ENCODE peak calls at places on chromosomes 16 and 17, in seven cellular contexts. One of them, this sample, is unnamed.

GRCh38 chr17:81931189-81931556 is 3.6 kb upstream of the MAFG start:
- DNase-seq in ecto neural progenitor cell: no peak
- DNase-seq in T follicular helper cell: no peak
- DNase-seq in RKO: no peak
- DNase-seq in activated CD4-positive, alpha-beta T cell treated with anti-CD3 and anti-CD28 coated beads for 48 hours: no peak
- DNase-seq in head of caudate nucleus: no peak
- DNase-seq in pons: no peak
- DNase-seq in this sample: no peak

GRCh38 chr17:43772877-43773648 is 5.7 kb downstream of the DUSP3 start:
- DNase-seq in ecto neural progenitor cell: no peak
- DNase-seq in T follicular helper cell: no peak
- DNase-seq in RKO: no peak
- DNase-seq in activated CD4-positive, alpha-beta T cell treated with anti-CD3 and anti-CD28 coated beads for 48 hours: no peak
- DNase-seq in head of caudate nucleus: no peak
- DNase-seq in pons: peak; percentile 78
- DNase-seq in this sample: no peak

GRCh38 chr17:61571624-61572023 is 19.4 kb downstream of the NACA2 start:
- DNase-seq in ecto neural progenitor cell: no peak
- DNase-seq in T follicular helper cell: no peak
- DNase-seq in RKO: no peak
- DNase-seq in activated CD4-positive, alpha-beta T cell treated with anti-CD3 and anti-CD28 coated beads for 48 hours: no peak
- DNase-seq in head of caudate nucleus: no peak
- DNase-seq in pons: no peak
- DNase-seq in this sample: no peak

GRCh38 chr17:51362818-51363598 is 102.7 kb downstream of the UTP18 start:
- DNase-seq in ecto neural progenitor cell: no peak
- DNase-seq in T follicular helper cell: no peak
- DNase-seq in RKO: no peak
- DNase-seq in activated CD4-positive, alpha-beta T cell treated with anti-CD3 and anti-CD28 coated beads for 48 hours: no peak
- DNase-seq in head of caudate nucleus: peak; percentile 63
- DNase-seq in pons: peak; percentile 73
- DNase-seq in this sample: no peak

GRCh38 chr16:77271532-77272426 is 72.6 kb downstream of the SYCE1L start:
- DNase-seq in ecto neural progenitor cell: no peak
- DNase-seq in T follicular helper cell: no peak
- DNase-seq in RKO: no peak
- DNase-seq in activated CD4-positive, alpha-beta T cell treated with anti-CD3 and anti-CD28 coated beads for 48 hours: no peak
- DNase-seq in head of caudate nucleus: no peak
- DNase-seq in pons: peak; percentile 31
- DNase-seq in this sample: peak; percentile 86

GRCh38 chr16:66508914-66509496 is 40.9 kb downstream of the TK2 start:
- DNase-seq in ecto neural progenitor cell: no peak
- DNase-seq in T follicular helper cell: no peak
- DNase-seq in RKO: no peak
- DNase-seq in activated CD4-positive, alpha-beta T cell treated with anti-CD3 and anti-CD28 coated beads for 48 hours: no peak
- DNase-seq in head of caudate nucleus: no peak
- DNase-seq in pons: no peak
- DNase-seq in this sample: no peak

GRCh38 chr17:81939881-81940385 is 2.8 kb upstream of the PYCR1 start:
- DNase-seq in ecto neural progenitor cell: no peak
- DNase-seq in T follicular helper cell: no peak
- DNase-seq in RKO: no peak
- DNase-seq in activated CD4-positive, alpha-beta T cell treated with anti-CD3 and anti-CD28 coated beads for 48 hours: no peak
- DNase-seq in head of caudate nucleus: no peak
- DNase-seq in pons: peak; percentile 46
- DNase-seq in this sample: peak; percentile 64

GRCh38 chr17:2137342-2138098 is 82.6 kb downstream of the HIC1 start:
- DNase-seq in ecto neural progenitor cell: peak; percentile 72
- DNase-seq in T follicular helper cell: no peak
- DNase-seq in RKO: no peak
- DNase-seq in activated CD4-positive, alpha-beta T cell treated with anti-CD3 and anti-CD28 coated beads for 48 hours: no peak
- DNase-seq in head of caudate nucleus: no peak
- DNase-seq in pons: no peak
- DNase-seq in this sample: no peak

GRCh38 chr17:79023886-79024771 is at the start of gene C1QTNF1:
- DNase-seq in ecto neural progenitor cell: peak; percentile 86
- DNase-seq in T follicular helper cell: no peak
- DNase-seq in RKO: peak; percentile 45
- DNase-seq in activated CD4-positive, alpha-beta T cell treated with anti-CD3 and anti-CD28 coated beads for 48 hours: peak; percentile 50
- DNase-seq in head of caudate nucleus: no peak
- DNase-seq in pons: no peak
- DNase-seq in this sample: no peak

GRCh38 chr16:15643453-15644305 is 725 bp upstream of the MARF1 start:
- DNase-seq in ecto neural progenitor cell: no peak
- DNase-seq in T follicular helper cell: no peak
- DNase-seq in RKO: peak; percentile 83
- DNase-seq in activated CD4-positive, alpha-beta T cell treated with anti-CD3 and anti-CD28 coated beads for 48 hours: peak; percentile 28
- DNase-seq in head of caudate nucleus: peak; percentile 26
- DNase-seq in pons: peak; percentile 74
- DNase-seq in this sample: peak; percentile 78

GRCh38 chr17:81552244-81553017 is at the start of gene FAAP100:
- DNase-seq in ecto neural progenitor cell: peak; percentile 93
- DNase-seq in T follicular helper cell: peak; percentile 70
- DNase-seq in RKO: peak; percentile 85
- DNase-seq in activated CD4-positive, alpha-beta T cell treated with anti-CD3 and anti-CD28 coated beads for 48 hours: peak; percentile 87
- DNase-seq in head of caudate nucleus: peak; percentile 78
- DNase-seq in pons: peak; percentile 49
- DNase-seq in this sample: peak; percentile 75

GRCh38 chr17:47742319-47743181 is 9.5 kb downstream of the TBX21 start:
- DNase-seq in ecto neural progenitor cell: peak; percentile 88
- DNase-seq in T follicular helper cell: peak; percentile 28
- DNase-seq in RKO: no peak
- DNase-seq in activated CD4-positive, alpha-beta T cell treated with anti-CD3 and anti-CD28 coated beads for 48 hours: peak; percentile 56
- DNase-seq in head of caudate nucleus: no peak
- DNase-seq in pons: no peak
- DNase-seq in this sample: no peak

GRCh38 chr16:81633147-81633619 is 145.9 kb upstream of the PLCG2 start:
- DNase-seq in ecto neural progenitor cell: no peak
- DNase-seq in T follicular helper cell: peak; percentile 12
- DNase-seq in RKO: no peak
- DNase-seq in activated CD4-positive, alpha-beta T cell treated with anti-CD3 and anti-CD28 coated beads for 48 hours: no peak
- DNase-seq in head of caudate nucleus: no peak
- DNase-seq in pons: no peak
- DNase-seq in this sample: no peak

GRCh38 chr16:8665529-8665928 is 8.9 kb upstream of the ABAT start:
- DNase-seq in ecto neural progenitor cell: no peak
- DNase-seq in T follicular helper cell: no peak
- DNase-seq in RKO: no peak
- DNase-seq in activated CD4-positive, alpha-beta T cell treated with anti-CD3 and anti-CD28 coated beads for 48 hours: no peak
- DNase-seq in head of caudate nucleus: no peak
- DNase-seq in pons: no peak
- DNase-seq in this sample: no peak

GRCh38 chr16:12268602-12269001 is 292.1 kb downstream of the SNX29 start:
- DNase-seq in ecto neural progenitor cell: no peak
- DNase-seq in T follicular helper cell: no peak
- DNase-seq in RKO: no peak
- DNase-seq in activated CD4-positive, alpha-beta T cell treated with anti-CD3 and anti-CD28 coated beads for 48 hours: no peak
- DNase-seq in head of caudate nucleus: no peak
- DNase-seq in pons: no peak
- DNase-seq in this sample: no peak

GRCh38 chr17:47702391-47702995 is 8.5 kb downstream of the TBKBP1 start:
- DNase-seq in ecto neural progenitor cell: no peak
- DNase-seq in T follicular helper cell: no peak
- DNase-seq in RKO: no peak
- DNase-seq in activated CD4-positive, alpha-beta T cell treated with anti-CD3 and anti-CD28 coated beads for 48 hours: no peak
- DNase-seq in head of caudate nucleus: no peak
- DNase-seq in pons: no peak
- DNase-seq in this sample: no peak

GRCh38 chr17:53101706-53102105 is 721.0 kb upstream of the KIF2B start:
- DNase-seq in ecto neural progenitor cell: no peak
- DNase-seq in T follicular helper cell: no peak
- DNase-seq in RKO: no peak
- DNase-seq in activated CD4-positive, alpha-beta T cell treated with anti-CD3 and anti-CD28 coated beads for 48 hours: no peak
- DNase-seq in head of caudate nucleus: no peak
- DNase-seq in pons: no peak
- DNase-seq in this sample: no peak

GRCh38 chr17:261640-262039 is 80.2 kb upstream of the DOC2B start:
- DNase-seq in ecto neural progenitor cell: no peak
- DNase-seq in T follicular helper cell: no peak
- DNase-seq in RKO: no peak
- DNase-seq in activated CD4-positive, alpha-beta T cell treated with anti-CD3 and anti-CD28 coated beads for 48 hours: no peak
- DNase-seq in head of caudate nucleus: no peak
- DNase-seq in pons: no peak
- DNase-seq in this sample: no peak

GRCh38 chr16:9257843-9258242 is 166.4 kb downstream of the HAPSTR1 start:
- DNase-seq in ecto neural progenitor cell: no peak
- DNase-seq in T follicular helper cell: no peak
- DNase-seq in RKO: no peak
- DNase-seq in activated CD4-positive, alpha-beta T cell treated with anti-CD3 and anti-CD28 coated beads for 48 hours: no peak
- DNase-seq in head of caudate nucleus: no peak
- DNase-seq in pons: no peak
- DNase-seq in this sample: no peak

GRCh38 chr17:55527520-55528118 is 16.4 kb upstream of the SMIM36 start:
- DNase-seq in ecto neural progenitor cell: peak; percentile 57
- DNase-seq in T follicular helper cell: no peak
- DNase-seq in RKO: peak; percentile 38
- DNase-seq in activated CD4-positive, alpha-beta T cell treated with anti-CD3 and anti-CD28 coated beads for 48 hours: no peak
- DNase-seq in head of caudate nucleus: peak; percentile 41
- DNase-seq in pons: peak; percentile 61
- DNase-seq in this sample: peak; percentile 23

GRCh38 chr17:44602390-44602789 is 45.1 kb downstream of the FZD2 start:
- DNase-seq in ecto neural progenitor cell: no peak
- DNase-seq in T follicular helper cell: no peak
- DNase-seq in RKO: no peak
- DNase-seq in activated CD4-positive, alpha-beta T cell treated with anti-CD3 and anti-CD28 coated beads for 48 hours: no peak
- DNase-seq in head of caudate nucleus: no peak
- DNase-seq in pons: no peak
- DNase-seq in this sample: no peak

GRCh38 chr17:67484261-67484660 is 107.2 kb downstream of the PITPNC1 start:
- DNase-seq in ecto neural progenitor cell: no peak
- DNase-seq in T follicular helper cell: no peak
- DNase-seq in RKO: no peak
- DNase-seq in activated CD4-positive, alpha-beta T cell treated with anti-CD3 and anti-CD28 coated beads for 48 hours: no peak
- DNase-seq in head of caudate nucleus: no peak
- DNase-seq in pons: no peak
- DNase-seq in this sample: no peak

GRCh38 chr17:9850151-9850550 is 24.4 kb downstream of the GLP2R start:
- DNase-seq in ecto neural progenitor cell: no peak
- DNase-seq in T follicular helper cell: no peak
- DNase-seq in RKO: no peak
- DNase-seq in activated CD4-positive, alpha-beta T cell treated with anti-CD3 and anti-CD28 coated beads for 48 hours: no peak
- DNase-seq in head of caudate nucleus: no peak
- DNase-seq in pons: no peak
- DNase-seq in this sample: no peak

GRCh38 chr16:54938351-54939346 is 8.0 kb downstream of the IRX5 start:
- DNase-seq in ecto neural progenitor cell: peak; percentile 66
- DNase-seq in T follicular helper cell: no peak
- DNase-seq in RKO: no peak
- DNase-seq in activated CD4-positive, alpha-beta T cell treated with anti-CD3 and anti-CD28 coated beads for 48 hours: peak; percentile 21
- DNase-seq in head of caudate nucleus: no peak
- DNase-seq in pons: no peak
- DNase-seq in this sample: no peak

GRCh38 chr16:84914273-84914672 is 94.5 kb downstream of the CRISPLD2 start:
- DNase-seq in ecto neural progenitor cell: no peak
- DNase-seq in T follicular helper cell: no peak
- DNase-seq in RKO: no peak
- DNase-seq in activated CD4-positive, alpha-beta T cell treated with anti-CD3 and anti-CD28 coated beads for 48 hours: no peak
- DNase-seq in head of caudate nucleus: no peak
- DNase-seq in pons: peak; percentile 29
- DNase-seq in this sample: peak; percentile 95

GRCh38 chr16:11985250-11985649 is 8.7 kb downstream of the SNX29 start:
- DNase-seq in ecto neural progenitor cell: no peak
- DNase-seq in T follicular helper cell: no peak
- DNase-seq in RKO: no peak
- DNase-seq in activated CD4-positive, alpha-beta T cell treated with anti-CD3 and anti-CD28 coated beads for 48 hours: no peak
- DNase-seq in head of caudate nucleus: no peak
- DNase-seq in pons: no peak
- DNase-seq in this sample: no peak

This sample was measured in G401.